ENCODE peak calls at places on chromosomes 11 and 22, in ten cellular contexts. Y is HepG2, X is NB4, L is ovary, R is transverse colon, E is HCT116, V is IMR-90, H is heart left ventricle, T is right lobe of liver, Q is esophagus squamous epithelium. P is an unnamed sample.

GRCh38 chr11:64056213-64056785 is 20.6 kb downstream of the FLRT1 start:
- DNase-seq in X (no peak), L (no peak), R (no peak), V (no peak), E (no peak), H (no peak), Y (no peak), Q (no peak), T (no peak), P (no peak)

GRCh38 chr11:2582958-2583604 is 116.7 kb downstream of the KCNQ1OT1 start:
- DNase-seq in X (no peak), Y (no peak), E (no peak), T (peak; percentile 42), V (no peak), R (peak; percentile 6), Q (no peak), L (peak; percentile 27), H (peak; percentile 3), P (no peak)

GRCh38 chr11:45709264-45709663 is 43.8 kb upstream of the CHST1 start:
- DNase-seq in Q (no peak), R (no peak), X (no peak), Y (no peak), T (no peak), L (no peak), H (no peak), V (no peak), E (no peak), P (no peak)

GRCh38 chr11:126544311-126545056 is 189.0 kb downstream of the ST3GAL4 start:
- DNase-seq in Q (no peak), T (no peak), E (no peak), L (no peak), V (peak; percentile 57), Y (no peak), H (no peak), X (peak; percentile 25), R (peak; percentile 9), P (no peak)

GRCh38 chr11:126354631-126355323 is 709 bp upstream of the ST3GAL4 start:
- DNase-seq in H (no peak), Q (no peak), V (no peak), R (no peak), Y (no peak), X (peak; percentile 63), L (peak; percentile 44), T (no peak), E (no peak), P (peak; percentile 51)

GRCh38 chr22:26483439-26484359 is at the start of the genes HPS4 and SRRD:
- DNase-seq in X (peak; percentile 92), E (peak; percentile 72), L (peak; percentile 93), V (peak; percentile 88), R (peak; percentile 93), Q (peak; percentile 50), Y (peak; percentile 77), H (peak; percentile 88), T (peak; percentile 93), P (peak; percentile 96)

GRCh38 chr22:33438273-33438672 is 380.1 kb upstream of the SYN3 start:
- DNase-seq in V (peak; percentile 89), H (no peak), T (no peak), E (no peak), R (no peak), Y (no peak), L (no peak), X (peak; percentile 78), Q (no peak), P (no peak)

GRCh38 chr11:22734628-22735345 is 68.4 kb downstream of the GAS2 start:
- DNase-seq in Y (no peak), T (no peak), V (no peak), L (no peak), X (peak; percentile 11), H (no peak), Q (no peak), E (no peak), R (no peak), P (no peak)

GRCh38 chr11:13333456-13333957 is 55.9 kb downstream of the BMAL1 start:
- DNase-seq in V (no peak), H (no peak), Y (peak; percentile 18), L (no peak), X (peak; percentile 39), R (peak; percentile 58), Q (no peak), E (peak; percentile 77), T (peak; percentile 84), P (no peak)

GRCh38 chr11:86473991-86474833 is 99.5 kb downstream of the CCDC81 start:
- DNase-seq in V (peak; percentile 86), Y (no peak), R (no peak), H (peak; percentile 71), E (no peak), T (no peak), L (no peak), X (no peak), Q (no peak), P (no peak)

GRCh38 chr11:9862981-9863380 is 199.1 kb downstream of the SWAP70 start:
- DNase-seq in E (no peak), Q (no peak), X (peak; percentile 61), Y (no peak), R (no peak), V (no peak), H (no peak), L (no peak), T (no peak), P (no peak)

DNA sequence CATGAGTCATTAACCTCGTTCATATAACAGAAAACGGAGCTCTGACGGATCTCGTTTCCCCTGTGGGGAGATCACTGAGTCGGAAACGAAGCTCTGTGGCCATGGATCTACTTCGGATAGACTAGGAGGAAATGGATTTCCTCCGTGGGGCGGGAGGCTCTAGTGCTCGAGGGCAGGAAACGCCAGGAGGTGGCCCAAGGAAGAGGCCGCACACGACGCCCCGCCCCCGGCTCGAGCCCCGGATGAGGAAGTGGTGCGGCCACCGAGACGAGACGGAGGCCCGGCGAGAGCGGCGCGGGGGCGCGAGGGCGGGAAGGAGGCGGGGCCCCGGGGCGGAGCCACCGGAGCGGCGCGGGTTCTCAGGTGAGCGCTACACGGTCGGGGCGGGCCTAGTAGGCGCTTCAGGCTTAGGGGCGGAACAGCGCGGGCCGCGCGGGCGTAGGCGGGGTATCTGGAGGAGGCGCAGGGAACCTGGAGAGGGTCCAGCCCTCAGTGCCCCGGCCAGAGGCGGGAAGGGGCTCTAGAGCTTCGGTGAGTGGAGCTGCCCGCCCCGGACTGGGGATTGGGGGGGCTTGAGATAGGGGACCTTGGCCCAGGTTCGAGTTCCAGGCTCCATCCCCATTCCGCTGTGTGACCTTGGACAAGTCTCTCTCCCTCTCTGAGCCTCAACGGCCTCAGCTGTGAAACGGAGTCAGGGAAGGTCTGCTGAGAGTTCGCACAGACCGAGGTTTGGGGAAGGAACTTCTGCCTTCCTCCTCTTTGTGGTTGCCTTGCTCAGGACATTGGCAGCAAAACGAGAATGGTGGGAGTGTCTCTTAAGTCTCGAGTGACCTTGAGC is at the start of gene DEPDC5:
- DNase-seq in H (peak; percentile 96), R (peak; percentile 98), E (peak; percentile 85), V (peak; percentile 86), T (peak; percentile 98), X (peak; percentile 96), Y (peak; percentile 91), L (peak; percentile 97), Q (peak; percentile 78), P (peak; percentile 96)
- TF ChIP-seq POLR2A in H (peak; percentile 80), R (peak; percentile 88), E (peak; percentile 88), V (peak; percentile 80), T (peak; percentile 90), X (peak; percentile 78), Y (peak; percentile 89), L (peak; percentile 77), Q (peak; percentile 63), P (peak; percentile 92)

DNA sequence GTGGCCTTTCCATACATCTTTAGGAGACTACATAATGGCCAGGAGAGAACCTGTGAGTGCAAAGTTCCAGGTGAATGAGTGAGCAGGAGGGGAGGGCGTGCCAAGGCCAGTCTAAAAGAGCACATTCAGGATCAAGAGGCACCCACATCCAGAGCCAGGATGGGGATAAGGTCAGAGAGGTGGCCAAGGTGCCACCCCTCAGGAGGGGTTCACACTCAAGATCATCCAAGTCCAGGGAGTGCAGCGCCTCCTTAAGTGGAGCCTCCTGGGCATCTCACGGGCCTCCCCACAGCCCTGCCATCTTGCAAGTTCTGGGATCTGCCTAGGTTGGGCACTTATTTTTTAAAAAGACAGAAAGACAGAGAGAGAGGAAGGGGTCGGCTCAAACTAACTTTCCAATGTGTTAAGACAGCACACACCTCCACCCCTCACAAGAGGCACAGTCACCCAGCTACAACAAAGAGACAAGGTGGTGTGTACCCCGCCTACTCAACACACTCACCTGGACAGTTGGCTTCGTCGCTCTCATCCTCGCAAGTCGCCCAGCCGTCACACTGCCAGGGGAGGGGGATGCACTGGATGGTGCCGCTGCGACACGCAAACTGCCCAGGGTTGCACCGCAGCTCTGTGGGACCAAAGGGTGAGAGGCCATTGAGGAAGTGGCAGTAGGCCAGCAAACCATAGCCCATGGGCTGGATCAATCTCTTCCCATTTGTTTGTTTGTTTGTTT is 33.2 kb downstream of the DGCR2 start:
- DNase-seq in X (no peak), V (no peak), E (no peak), Y (no peak), H (no peak), R (no peak), Q (no peak), T (peak; percentile 45), L (no peak), P (no peak)
- TF ChIP-seq POLR2A in X (no peak), V (no peak), E (no peak), Y (no peak), H (no peak), R (no peak), Q (no peak), T (no peak), L (no peak), P (no peak)

GRCh38 chr11:130705670-130706421 is 210.4 kb downstream of the SNX19 start:
- DNase-seq in R (no peak), L (no peak), H (no peak), V (no peak), Y (no peak), T (no peak), X (no peak), E (no peak), Q (no peak), P (no peak)
- TF ChIP-seq POLR2A in R (no peak), L (no peak), H (no peak), V (no peak), Y (no peak), T (no peak), X (no peak), E (no peak), Q (no peak), P (no peak)

GRCh38 chr11:111878766-111879636 is at the start of the genes CFAP68 and FDXACB1:
- DNase-seq in R (peak; percentile 97), T (peak; percentile 98), H (peak; percentile 98), E (peak; percentile 98), V (peak; percentile 97), Q (peak; percentile 88), L (peak; percentile 96), X (peak; percentile 99), Y (peak; percentile 97), P (peak; percentile 99)
- TF ChIP-seq POLR2A in R (peak; percentile 51), T (no peak), H (peak; percentile 65), E (peak; percentile 74), V (peak; percentile 34), Q (peak; percentile 25), L (peak; percentile 88), X (peak; percentile 69), Y (peak; percentile 32), P (peak; percentile 89)

P was measured in erythroblast.